ENCODE peak calls at places on chromosomes 13 and 19, in six cellular contexts. T is kidney epithelial cell, D is NCI-H774, F is HEK293T, U is upper lobe of right lung, I is left ventricle myocardium inferior. P is an unnamed sample.
A peak's percentile ranks its signal among the peaks of the same experiment; 100 is the strongest.

GRCh38 chr13:69178000-69178399 is 929.6 kb upstream of the ATXN8OS start:
- DNase-seq in U (no peak), D (no peak), T (no peak), F (no peak), I (no peak), P (no peak)

GRCh38 chr13:109795021-109795420 is 8.6 kb upstream of the IRS2 start:
- DNase-seq in I (no peak), F (no peak), D (no peak), U (no peak), T (no peak), P (no peak)

GRCh38 chr13:103187621-103188020 is 121.4 kb upstream of the SLC10A2 start:
- DNase-seq in U (no peak), F (no peak), D (no peak), I (no peak), T (no peak), P (no peak)

GRCh38 chr19:38543807-38544568 is 73.8 kb downstream of the MAP4K1 start:
- DNase-seq in I (peak; percentile 32), T (peak; percentile 37), F (peak; percentile 94), D (peak; percentile 33), U (peak; percentile 82), P (peak; percentile 83)

GRCh38 chr19:28961772-28962500 is 251.0 kb downstream of the UQCRFS1 start:
- DNase-seq in F (no peak), D (no peak), I (no peak), U (no peak), T (no peak), P (no peak)

GRCh38 chr19:38213911-38214625 is 10.0 kb downstream of the DPF1 start:
- DNase-seq in U (no peak), F (no peak), D (no peak), T (peak; percentile 77), I (no peak), P (peak; percentile 65)

GRCh38 chr13:111039735-111040134 is 75.4 kb upstream of the ARHGEF7 start:
- DNase-seq in U (no peak), D (no peak), T (no peak), F (no peak), I (no peak), P (no peak)

GRCh38 chr19:39941615-39942507 is 7.4 kb upstream of the FCGBP start:
- DNase-seq in U (no peak), I (no peak), F (no peak), T (no peak), D (no peak), P (peak; percentile 91)

GRCh38 chr13:109146393-109146792 is 517.0 kb downstream of the MYO16 start:
- DNase-seq in T (no peak), U (no peak), D (no peak), I (no peak), F (no peak), P (no peak)